ENCODE peak calls at places on chromosomes 2 and 18, in seven cellular contexts. U is endothelial cell of umbilical vein, O is endodermal cell, D is gastrocnemius medialis, L is mammary epithelial cell, P is A549, N is pancreas. R is an unnamed sample.

GRCh38 chr2:48508461-48509124 is 21.4 kb upstream of the STON1 start:
- DNase-seq in L (no peak), U (peak; percentile 87), P (no peak), D (no peak), N (no peak), O (peak; percentile 80), R (no peak)

GRCh38 chr2:228039752-228040534 is 141.5 kb downstream of the SPHKAP start:
- DNase-seq in U (no peak), D (no peak), P (peak; percentile 30), O (no peak), N (no peak), L (peak; percentile 11), R (no peak)

GRCh38 chr2:197092431-197092830 is 165.9 kb upstream of the PGAP1 start:
- DNase-seq in O (no peak), U (no peak), N (no peak), P (no peak), L (no peak), D (no peak), R (peak; percentile 23)

GRCh38 chr2:15355386-15355785 is 205.7 kb downstream of the NBAS start:
- DNase-seq in U (no peak), N (no peak), P (no peak), D (peak; percentile 24), O (no peak), L (no peak), R (no peak)

GRCh38 chr2:151410485-151410833 is 757 bp downstream of the RIF1 start:
- DNase-seq in P (peak; percentile 40), L (peak; percentile 57), U (no peak), N (no peak), D (no peak), O (peak; percentile 77), R (no peak)

GRCh38 chr2:56185582-56186046 is 1.8 kb downstream of the CCDC85A start:
- DNase-seq in U (peak; percentile 87), L (peak; percentile 10), O (peak; percentile 81), D (no peak), P (peak; percentile 49), N (no peak), R (peak; percentile 58)

GRCh38 chr2:235543126-235543750 is 49.4 kb downstream of the AGAP1 start:
- DNase-seq in U (no peak), L (no peak), D (no peak), N (no peak), O (peak; percentile 64), P (no peak), R (no peak)

GRCh38 chr2:192195548-192196418 is 1.1 kb upstream of the TMEFF2 start:
- DNase-seq in L (no peak), N (no peak), U (peak; percentile 43), O (peak; percentile 87), P (peak; percentile 24), D (no peak), R (no peak)

GRCh38 chr2:235674116-235674515 is 180.3 kb downstream of the AGAP1 start:
- DNase-seq in D (no peak), P (no peak), L (no peak), O (no peak), N (no peak), U (no peak), R (no peak)

GRCh38 chr18:11251229-11251890 is 102.0 kb upstream of the PIEZO2 start:
- DNase-seq in P (no peak), L (no peak), O (no peak), D (no peak), N (no peak), U (no peak), R (no peak)

GRCh38 chr2:183541766-183542165 is 417.5 kb downstream of the NUP35 start:
- DNase-seq in U (no peak), D (no peak), P (no peak), N (no peak), O (no peak), L (peak; percentile 17), R (no peak)

GRCh38 chr2:84970956-84971798 is at the start of gene KCMF1:
- DNase-seq in L (peak; percentile 77), U (peak; percentile 30), O (peak; percentile 91), N (peak; percentile 82), P (no peak), D (peak; percentile 82), R (peak; percentile 85)

GRCh38 chr2:191109888-191110287 is 40.9 kb downstream of the STAT4 start:
- DNase-seq in N (no peak), D (no peak), L (no peak), O (no peak), P (no peak), U (no peak), R (no peak)

GRCh38 chr18:48627216-48627615 is 88.4 kb downstream of the CTIF start:
- DNase-seq in P (no peak), N (no peak), D (no peak), U (peak; percentile 39), L (peak; percentile 39), O (no peak), R (no peak)

GRCh38 chr2:25482341-25482740 is 140.6 kb upstream of the DNMT3A start:
- DNase-seq in N (no peak), D (no peak), L (no peak), P (no peak), U (no peak), O (no peak), R (no peak)

GRCh38 chr2:144650886-144651285 is 131.0 kb upstream of the ZEB2 start:
- DNase-seq in P (no peak), N (no peak), L (no peak), U (no peak), O (no peak), D (no peak), R (no peak)

GRCh38 chr18:42586603-42587002 is 528.9 kb downstream of the RIT2 start:
- DNase-seq in U (no peak), P (no peak), N (no peak), L (no peak), O (no peak), D (no peak), R (no peak)

GRCh38 chr2:142037744-142038143 is 93.1 kb downstream of the LRP1B start:
- DNase-seq in D (no peak), P (no peak), L (peak; percentile 51), N (no peak), O (peak; percentile 52), U (no peak), R (no peak)

GRCh38 chr2:65782186-65782585 is 349.8 kb upstream of the SPRED2 start:
- DNase-seq in D (no peak), P (no peak), L (no peak), O (no peak), U (no peak), N (no peak), R (no peak)

GRCh38 chr2:118940486-118941120 is 1.4 kb upstream of the MARCO start:
- DNase-seq in L (no peak), U (no peak), N (no peak), D (peak; percentile 35), O (no peak), P (no peak), R (peak; percentile 20)

GRCh38 chr18:49177071-49177470 is 226.3 kb upstream of the SMAD7 start:
- DNase-seq in O (no peak), D (no peak), L (no peak), P (no peak), U (peak; percentile 46), N (no peak), R (no peak)

GRCh38 chr2:53095227-53095626 is 672.4 kb upstream of the CHAC2 start:
- DNase-seq in O (no peak), D (no peak), P (no peak), N (no peak), U (no peak), L (no peak), R (no peak)

GRCh38 chr2:64329848-64330247 is 124.1 kb upstream of the LGALSL start:
- DNase-seq in P (no peak), N (no peak), D (no peak), L (peak; percentile 30), U (peak; percentile 57), O (no peak), R (peak; percentile 42)
- H3K27ac ChIP-seq in P (no peak overlapping the region), N (peak overlapping the region; percentile 35), D (peak overlapping the region; percentile 64), L (no peak overlapping the region), U (no peak overlapping the region), O (no peak overlapping the region), R (peak overlapping the region; percentile 81)

GRCh38 chr2:201344663-201345366 is 12.3 kb downstream of the FLACC1 start:
- DNase-seq in O (peak; percentile 65), D (no peak), U (no peak), L (no peak), P (no peak), N (no peak), R (no peak)
- TF ChIP-seq CTCF in O (peak; percentile 66), D (no peak), U (no peak), L (no peak), P (peak; percentile 22), N (no peak), R (no peak)

GRCh38 chr2:127078691-127079270 is 28.2 kb downstream of the BIN1 start:
- DNase-seq in U (no peak), L (no peak), D (peak; percentile 68), N (no peak), P (no peak), O (no peak), R (no peak)

GRCh38 chr2:127079358-127079920 is 27.5 kb downstream of the BIN1 start:
- DNase-seq in U (no peak), N (no peak), O (no peak), D (no peak), L (no peak), P (no peak), R (no peak)

GRCh38 chr2:127081826-127082633 is 24.9 kb downstream of the BIN1 start:
- DNase-seq in L (no peak), D (peak; percentile 84), N (no peak), P (no peak), U (no peak), O (no peak), R (no peak)

GRCh38 chr2:127080941-127081769 is 25.8 kb downstream of the BIN1 start:
- DNase-seq in U (no peak), D (peak; percentile 100), N (no peak), L (no peak), P (no peak), O (no peak), R (no peak)

GRCh38 chr2:127080226-127080940 is 26.6 kb downstream of the BIN1 start:
- DNase-seq in U (no peak), D (peak; percentile 87), O (no peak), L (no peak), N (no peak), P (no peak), R (peak; percentile 32)
- H3K4me1 ChIP-seq in U (peaks cover 20% of the 10 kb centered on the region), D (peaks cover 87% of the 10 kb centered on the region), O (peaks cover 10% of the 10 kb centered on the region), L (peaks cover 7% of the 10 kb centered on the region), N (no peaks in the 10 kb centered on the region), P (peaks cover 54% of the 10 kb centered on the region), R (peaks cover 32% of the 10 kb centered on the region)

GRCh38 chr2:237744613-237745249 is 53.8 kb upstream of the RBM44 start:
- DNase-seq in P (peak; percentile 76), D (peak; percentile 66), U (peak; percentile 86), N (peak; percentile 48), O (peak; percentile 94), L (peak; percentile 32), R (peak; percentile 84)

GRCh38 chr2:237744270-237744612 is 54.3 kb upstream of the RBM44 start:
- DNase-seq in L (no peak), D (no peak), U (no peak), P (no peak), O (no peak), N (no peak), R (no peak)

GRCh38 chr2:237742614-237743013 is 56.0 kb upstream of the RBM44 start:
- DNase-seq in P (no peak), L (no peak), O (no peak), U (no peak), N (no peak), D (no peak), R (no peak)

GRCh38 chr2:237743024-237743423 is 55.6 kb upstream of the RBM44 start:
- DNase-seq in L (no peak), P (no peak), D (no peak), N (no peak), O (no peak), U (no peak), R (no peak)

GRCh38 chr2:237743561-237744269 is 54.9 kb upstream of the RBM44 start:
- DNase-seq in O (no peak), L (peak; percentile 31), D (peak; percentile 66), N (no peak), P (peak; percentile 23), U (peak; percentile 68), R (no peak)
- H3K27ac ChIP-seq in O (no peak overlapping the region), L (no peak overlapping the region), D (peak overlapping the region; percentile 71), N (no peak overlapping the region), P (no peak overlapping the region), U (peak overlapping the region; percentile 80), R (no peak overlapping the region)